ENCODE peak calls at places on chromosomes 16 and 17, in five cellular contexts. Z is GM12878, L is H1, Q is HCT116, N is K562. C is an unnamed sample.

GRCh38 chr16:66255647-66256046 is 110.8 kb upstream of the CDH5 start:
- DNase-seq in Z (no peak), L (no peak), Q (no peak), N (no peak), C (no peak)

GRCh38 chr16:27791404-27791719 is 241.4 kb downstream of the KATNIP start:
- DNase-seq in Z (no peak), L (no peak), Q (no peak), N (no peak), C (no peak)

GRCh38 chr16:51971184-51971583 is 575.8 kb downstream of the TOX3 start:
- DNase-seq in Z (no peak), L (no peak), Q (no peak), N (no peak), C (no peak)

GRCh38 chr17:78795241-78795640 is 13.2 kb upstream of the CYTH1 start:
- DNase-seq in Z (no peak), L (no peak), Q (no peak), N (no peak), C (no peak)

GRCh38 chr16:51393381-51394005 is 242.4 kb upstream of the SALL1 start:
- DNase-seq in Z (no peak), L (no peak), Q (no peak), N (no peak), C (no peak)

GRCh38 chr17:57494446-57494845 is 238.1 kb downstream of the MSI2 start:
- DNase-seq in Z (no peak), L (no peak), Q (no peak), N (no peak), C (no peak)

GRCh38 chr17:63442074-63442473 is 4.0 kb downstream of the CYB561 start:
- DNase-seq in Z (no peak), L (no peak), Q (no peak), N (peak), C (no peak)

GRCh38 chr17:51017270-51017669 is 103.4 kb downstream of the SPAG9 start:
- DNase-seq in Z (no peak), L (no peak), Q (no peak), N (no peak), C (no peak)

GRCh38 chr16:23700093-23700492 is 12.9 kb downstream of the ERN2 start:
- DNase-seq in Z (no peak), L (no peak), Q (no peak), N (no peak), C (no peak)

GRCh38 chr17:53516643-53517042 is 306.1 kb upstream of the KIF2B start:
- DNase-seq in Z (no peak), L (no peak), Q (no peak), N (no peak), C (no peak)

GRCh38 chr17:40443988-40444899 is 994 bp downstream of the IGFBP4 start:
- DNase-seq in Z (no peak), L (no peak), Q (no peak), N (no peak), C (no peak)

GRCh38 chr16:1135459-1135825 is 17.5 kb upstream of the CACNA1H start:
- DNase-seq in Z (no peak), L (no peak), Q (no peak), N (no peak), C (no peak)

GRCh38 chr17:79865351-79866210 is 26.3 kb upstream of the CBX4 start:
- DNase-seq in Z (no peak), L (no peak), Q (no peak), N (no peak), C (no peak)

GRCh38 chr16:3938843-3939624 is 58.5 kb upstream of the CREBBP start:
- DNase-seq in Z (no peak), L (peak), Q (no peak), N (peak), C (peak)

GRCh38 chr16:55144656-55145055 is 179.3 kb upstream of the IRX6 start:
- DNase-seq in Z (no peak), L (no peak), Q (no peak), N (no peak), C (no peak)

GRCh38 chr17:57548421-57549385 is 196.4 kb downstream of the CCDC182 start:
- DNase-seq in Z (no peak), L (no peak), Q (no peak), N (no peak), C (peak)

GRCh38 chr17:66494023-66494803 is 191.8 kb downstream of the PRKCA start:
- DNase-seq in Z (no peak), L (no peak), Q (peak), N (peak), C (no peak)

GRCh38 chr17:56514899-56515298 is 78.6 kb upstream of the NOG start:
- DNase-seq in Z (no peak), L (no peak), Q (no peak), N (no peak), C (no peak)

GRCh38 chr16:87344931-87345631 is 27.9 kb upstream of the C16orf95 start:
- DNase-seq in Z (no peak), L (no peak), Q (no peak), N (no peak), C (no peak)

GRCh38 chr16:73036074-73036826 is 11.7 kb downstream of the ZFHX3 start:
- DNase-seq in Z (peak), L (no peak), Q (no peak), N (no peak), C (no peak)

GRCh38 chr17:78996781-78997201 is 12.8 kb downstream of the CANT1 start:
- DNase-seq in Z (no peak), L (no peak), Q (no peak), N (no peak), C (no peak)

GRCh38 chr17:46769531-46770438 is 48.7 kb downstream of the WNT3 start:
- DNase-seq in Z (no peak), L (no peak), Q (no peak), N (no peak), C (no peak)

GRCh38 chr17:62712011-62712615 is 84.6 kb downstream of the MRC2 start:
- DNase-seq in Z (no peak), L (no peak), Q (no peak), N (no peak), C (no peak)

GRCh38 chr16:66474750-66475199 is 47.7 kb downstream of the BEAN1 start:
- DNase-seq in Z (peak), L (no peak), Q (no peak), N (no peak), C (no peak)

GRCh38 chr17:74280093-74280513 is 6.1 kb downstream of the DNAI2 start:
- DNase-seq in Z (no peak), L (no peak), Q (no peak), N (no peak), C (no peak)

GRCh38 chr16:82769845-82770244 is 143.1 kb downstream of the CDH13 start:
- DNase-seq in Z (no peak), L (no peak), Q (no peak), N (no peak), C (no peak)

GRCh38 chr17:64964796-64965195 is 45.5 kb upstream of the LRRC37A3 start:
- DNase-seq in Z (no peak), L (no peak), Q (no peak), N (no peak), C (no peak)

GRCh38 chr16:57830890-57831484 is 28.7 kb upstream of the KIFC3 start:
- DNase-seq in Z (no peak), L (no peak), Q (no peak), N (no peak), C (no peak)

GRCh38 chr16:57498031-57498430 is 11.7 kb upstream of the DOK4 start:
- DNase-seq in Z (no peak), L (no peak), Q (no peak), N (no peak), C (no peak)

GRCh38 chr17:15279011-15279477 is 13.9 kb upstream of the PMP22 start:
- DNase-seq in Z (no peak), L (no peak), Q (no peak), N (no peak), C (no peak)

GRCh38 chr16:9072806-9073341 is 18.6 kb upstream of the HAPSTR1 start:
- DNase-seq in Z (peak), L (no peak), Q (no peak), N (no peak), C (no peak)

GRCh38 chr17:7476474-7476873 is 3.0 kb downstream of the ZBTB4 start:
- DNase-seq in Z (no peak), L (no peak), Q (no peak), N (no peak), C (no peak)

GRCh38 chr17:7476951-7477350 is 2.5 kb downstream of the ZBTB4 start:
- DNase-seq in Z (no peak), L (no peak), Q (no peak), N (no peak), C (no peak)

GRCh38 chr17:7478276-7479138 is 924 bp downstream of the ZBTB4 start:
- DNase-seq in Z (no peak), L (no peak), Q (no peak), N (peak), C (no peak)

GRCh38 chr17:7477392-7478275 is 1.8 kb downstream of the ZBTB4 start:
- DNase-seq in Z (no peak), L (no peak), Q (no peak), N (no peak), C (peak)

DNA sequence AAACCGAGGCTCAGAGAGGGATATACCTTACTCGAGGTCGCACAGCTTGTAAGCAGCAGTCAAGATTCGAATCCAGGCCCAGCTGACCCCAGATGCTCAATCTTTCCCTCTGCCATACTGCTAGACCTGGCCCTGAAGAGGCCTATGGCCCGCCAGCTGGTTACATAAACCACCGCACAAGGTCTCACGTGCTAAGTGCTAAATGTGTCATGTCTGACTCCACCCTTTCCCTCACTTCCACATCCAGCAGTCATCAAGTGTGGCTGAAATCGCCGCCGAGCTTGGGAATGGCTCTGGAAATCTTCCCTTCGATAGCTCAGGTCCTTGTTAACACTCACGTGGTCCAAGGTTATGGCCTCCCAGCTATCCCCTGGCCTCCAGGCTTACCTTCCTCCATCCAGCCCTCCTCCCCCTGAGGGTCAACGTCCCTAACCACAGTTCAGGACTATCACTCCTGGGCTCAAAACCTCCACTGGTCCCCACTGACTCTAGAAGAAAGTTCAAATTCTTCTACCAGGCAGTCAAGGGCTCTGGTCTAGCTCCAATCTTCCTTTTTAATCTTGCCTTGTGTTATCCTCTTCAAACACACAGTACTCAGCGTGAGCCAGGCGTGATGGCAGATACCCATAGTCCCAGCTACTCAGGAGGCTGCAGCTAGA is 3.5 kb downstream of the ZBTB4 start:
- DNase-seq in Z (no peak), L (no peak), Q (no peak), N (peak), C (no peak)
- TF ChIP-seq POLR2AphosphoS5 in Z (no peak), L (no peak), Q (no peak), N (peak), C (no peak)

GRCh38 chr16:75308011-75308410 is 56.6 kb upstream of the BCAR1 start:
- DNase-seq in Z (no peak), L (no peak), Q (no peak), N (no peak), C (no peak)
- TF ChIP-seq SRF in Z (no peak), L (no peak), Q (no peak), N (no peak), C (no peak)

GRCh38 chr17:77677637-77678036 is 280.9 kb upstream of the TNRC6C start:
- DNase-seq in Z (no peak), L (no peak), Q (no peak), N (no peak), C (no peak)

GRCh38 chr17:77685881-77686486 is 272.5 kb upstream of the TNRC6C start:
- DNase-seq in Z (no peak), L (no peak), Q (no peak), N (no peak), C (no peak)

GRCh38 chr17:77684803-77685580 is 273.5 kb upstream of the TNRC6C start:
- DNase-seq in Z (no peak), L (no peak), Q (no peak), N (no peak), C (no peak)

GRCh38 chr17:77679589-77679988 is 278.9 kb upstream of the TNRC6C start:
- DNase-seq in Z (no peak), L (no peak), Q (no peak), N (no peak), C (no peak)

GRCh38 chr17:77681820-77682219 is 276.7 kb upstream of the TNRC6C start:
- DNase-seq in Z (no peak), L (no peak), Q (no peak), N (no peak), C (no peak)
- TF ChIP-seq POLR2AphosphoS5 in Z (no peak), L (no peak), Q (no peak), N (no peak), C (no peak)

GRCh38 chr17:35293151-35293837 is 50.4 kb downstream of the SLFN5 start:
- DNase-seq in Z (no peak), L (no peak), Q (no peak), N (no peak), C (no peak)
- TF ChIP-seq SRF in Z (no peak), L (no peak), Q (no peak), N (no peak), C (no peak)

GRCh38 chr17:82603981-82604448 is 44.2 kb downstream of the WDR45B start:
- DNase-seq in Z (no peak), L (no peak), Q (no peak), N (no peak), C (no peak)
- TF ChIP-seq POLR2AphosphoS5 in Z (no peak), L (no peak), Q (no peak), N (no peak), C (no peak)

DNA sequence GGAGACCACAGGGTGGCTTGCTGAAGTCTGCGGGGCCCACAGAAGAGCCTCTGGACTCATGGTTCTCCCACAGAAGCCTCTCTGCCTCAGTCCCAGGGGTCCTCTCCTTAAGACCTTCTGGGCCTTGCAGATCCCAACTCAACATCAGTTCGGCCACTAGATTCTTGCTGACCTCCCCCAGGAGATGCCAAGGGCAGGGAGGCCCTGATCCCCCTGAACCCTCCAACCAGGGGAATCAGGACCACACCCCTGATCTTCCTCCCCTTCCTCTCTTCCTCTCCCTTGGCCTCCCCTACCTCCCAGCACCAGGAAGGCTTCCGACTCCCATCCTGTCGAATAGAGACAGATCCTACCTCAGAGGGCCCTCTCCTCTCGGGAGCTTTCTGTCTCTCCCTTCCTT is 53.4 kb downstream of the NOS2 start:
- DNase-seq in Z (no peak), L (no peak), Q (no peak), N (no peak), C (no peak)
- TF ChIP-seq SRF in Z (no peak), L (no peak), Q (no peak), N (no peak), C (no peak)

C was measured in HepG2.